ENCODE peak calls at places on chromosome 9, in ten cellular contexts. One of them, this sample, is unnamed.

GRCh38 chr9:111356567-111357244 is 26.7 kb upstream of the OR2K2 start:
- DNase-seq in lower leg skin: no peak
- DNase-seq in HepG2: no peak
- DNase-seq in cardiac muscle cell: peak; percentile 88
- DNase-seq in aorta: no peak
- DNase-seq in CD8-positive, alpha-beta memory T cell: no peak
- DNase-seq in GM12878: no peak
- DNase-seq in left lung: peak; percentile 11
- DNase-seq in pancreas: no peak
- DNase-seq in GM12865: peak; percentile 16
- DNase-seq in this sample: no peak

GRCh38 chr9:120343416-120343815 is 236.6 kb downstream of the CDK5RAP2 start:
- DNase-seq in lower leg skin: no peak
- DNase-seq in HepG2: no peak
- DNase-seq in cardiac muscle cell: no peak
- DNase-seq in aorta: no peak
- DNase-seq in CD8-positive, alpha-beta memory T cell: no peak
- DNase-seq in GM12878: no peak
- DNase-seq in left lung: no peak
- DNase-seq in pancreas: no peak
- DNase-seq in GM12865: no peak
- DNase-seq in this sample: no peak

GRCh38 chr9:79662553-79662956 is 90.8 kb downstream of the TLE4 start:
- DNase-seq in lower leg skin: no peak
- DNase-seq in HepG2: no peak
- DNase-seq in cardiac muscle cell: no peak
- DNase-seq in aorta: no peak
- DNase-seq in CD8-positive, alpha-beta memory T cell: no peak
- DNase-seq in GM12878: no peak
- DNase-seq in left lung: no peak
- DNase-seq in pancreas: no peak
- DNase-seq in GM12865: no peak
- DNase-seq in this sample: no peak

GRCh38 chr9:129078691-129079503 is 2.0 kb upstream of the DOLPP1 start:
- DNase-seq in lower leg skin: peak; percentile 79
- DNase-seq in HepG2: peak; percentile 41
- DNase-seq in cardiac muscle cell: no peak
- DNase-seq in aorta: no peak
- DNase-seq in CD8-positive, alpha-beta memory T cell: no peak
- DNase-seq in GM12878: no peak
- DNase-seq in left lung: no peak
- DNase-seq in pancreas: no peak
- DNase-seq in GM12865: no peak
- DNase-seq in this sample: no peak

GRCh38 chr9:114499528-114499927 is 5.7 kb downstream of the WHRN start:
- DNase-seq in lower leg skin: no peak
- DNase-seq in HepG2: no peak
- DNase-seq in cardiac muscle cell: no peak
- DNase-seq in aorta: no peak
- DNase-seq in CD8-positive, alpha-beta memory T cell: no peak
- DNase-seq in GM12878: no peak
- DNase-seq in left lung: peak; percentile 46
- DNase-seq in pancreas: no peak
- DNase-seq in GM12865: no peak
- DNase-seq in this sample: no peak

GRCh38 chr9:135126480-135127187 is 39.2 kb downstream of the OLFM1 start:
- DNase-seq in lower leg skin: peak; percentile 91
- DNase-seq in HepG2: no peak
- DNase-seq in cardiac muscle cell: no peak
- DNase-seq in aorta: no peak
- DNase-seq in CD8-positive, alpha-beta memory T cell: no peak
- DNase-seq in GM12878: no peak
- DNase-seq in left lung: peak; percentile 60
- DNase-seq in pancreas: no peak
- DNase-seq in GM12865: no peak
- DNase-seq in this sample: no peak

GRCh38 chr9:124899845-124900244 is 37.9 kb downstream of the ARPC5L start:
- DNase-seq in lower leg skin: no peak
- DNase-seq in HepG2: no peak
- DNase-seq in cardiac muscle cell: no peak
- DNase-seq in aorta: no peak
- DNase-seq in CD8-positive, alpha-beta memory T cell: no peak
- DNase-seq in GM12878: no peak
- DNase-seq in left lung: no peak
- DNase-seq in pancreas: no peak
- DNase-seq in GM12865: no peak
- DNase-seq in this sample: no peak

GRCh38 chr9:112505607-112506006 is 19.0 kb downstream of the KIAA1958 start:
- DNase-seq in lower leg skin: no peak
- DNase-seq in HepG2: peak; percentile 81
- DNase-seq in cardiac muscle cell: no peak
- DNase-seq in aorta: no peak
- DNase-seq in CD8-positive, alpha-beta memory T cell: no peak
- DNase-seq in GM12878: no peak
- DNase-seq in left lung: no peak
- DNase-seq in pancreas: no peak
- DNase-seq in GM12865: no peak
- DNase-seq in this sample: no peak

DNA sequence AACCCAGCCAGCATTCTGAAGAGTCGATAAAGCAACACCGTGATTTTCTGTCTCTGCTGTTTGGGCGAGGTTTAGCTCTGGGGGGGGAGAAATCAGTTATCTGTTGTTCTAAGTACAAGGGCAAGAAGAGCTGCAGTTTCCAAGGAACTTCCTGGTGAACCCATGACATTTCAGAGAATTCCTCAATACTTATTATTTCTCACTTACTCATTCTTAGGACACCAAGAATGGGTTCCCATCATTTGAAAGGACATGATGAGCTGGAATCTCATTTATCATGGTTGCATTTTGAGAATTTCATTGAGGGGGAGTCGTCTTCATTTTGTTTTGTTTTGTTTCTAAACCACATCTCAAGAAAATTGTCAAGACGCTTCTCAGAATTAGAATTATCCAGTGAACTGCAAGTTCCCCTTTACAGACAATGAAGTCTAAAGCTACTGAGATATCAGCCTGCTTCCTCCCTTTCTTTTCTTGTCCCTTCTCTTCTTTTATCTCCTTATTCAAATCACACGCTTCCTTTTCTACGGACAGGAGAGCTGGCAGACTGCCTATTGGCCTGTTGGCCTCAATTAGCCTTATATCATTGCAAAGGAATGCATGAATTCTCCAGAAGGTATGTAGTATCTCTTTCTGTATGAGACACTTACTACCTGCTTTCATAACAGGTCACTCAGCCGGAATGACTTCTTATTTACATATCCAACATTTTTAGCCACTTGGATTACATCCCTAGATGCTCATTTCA is 53.7 kb downstream of the ZNF462 start:
- DNase-seq in lower leg skin: no peak
- DNase-seq in HepG2: peak; percentile 23
- DNase-seq in cardiac muscle cell: peak; percentile 82
- DNase-seq in aorta: no peak
- DNase-seq in CD8-positive, alpha-beta memory T cell: no peak
- DNase-seq in GM12878: no peak
- DNase-seq in left lung: no peak
- DNase-seq in pancreas: peak; percentile 30
- DNase-seq in GM12865: no peak
- DNase-seq in this sample: no peak
- H3K4me3 ChIP-seq in lower leg skin: no peak overlapping the region
- H3K4me3 ChIP-seq in HepG2: no peak overlapping the region
- H3K4me3 ChIP-seq in cardiac muscle cell: no peak overlapping the region
- H3K4me3 ChIP-seq in aorta: no peak overlapping the region
- H3K4me3 ChIP-seq in CD8-positive, alpha-beta memory T cell: no peak overlapping the region
- H3K4me3 ChIP-seq in GM12878: no peak overlapping the region
- H3K4me3 ChIP-seq in left lung: no peak overlapping the region
- H3K4me3 ChIP-seq in pancreas: no peak overlapping the region
- H3K4me3 ChIP-seq in GM12865: no peak overlapping the region
- H3K4me3 ChIP-seq in this sample: no peak overlapping the region

DNA sequence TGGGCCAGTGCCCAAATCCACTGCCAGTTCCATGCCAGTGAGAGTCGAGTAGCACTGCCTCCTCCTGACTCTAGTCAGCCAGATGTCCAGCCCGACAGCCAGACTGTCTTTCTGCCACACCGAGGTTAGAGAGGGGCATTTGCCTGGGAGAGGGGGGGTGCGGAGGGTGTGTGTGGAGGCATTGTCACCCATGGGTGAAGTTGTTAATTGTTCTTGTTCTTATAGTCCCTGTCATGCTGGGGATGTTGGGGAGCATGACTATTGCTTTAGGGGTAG is 1.1 kb downstream of the RGP1 start:
- DNase-seq in lower leg skin: no peak
- DNase-seq in HepG2: no peak
- DNase-seq in cardiac muscle cell: no peak
- DNase-seq in aorta: no peak
- DNase-seq in CD8-positive, alpha-beta memory T cell: no peak
- DNase-seq in GM12878: no peak
- DNase-seq in left lung: no peak
- DNase-seq in pancreas: no peak
- DNase-seq in GM12865: no peak
- DNase-seq in this sample: no peak
- H3K4me3 ChIP-seq in lower leg skin: no peak overlapping the region
- H3K4me3 ChIP-seq in HepG2: peak overlapping the region; percentile 99
- H3K4me3 ChIP-seq in cardiac muscle cell: peak overlapping the region; percentile 75
- H3K4me3 ChIP-seq in aorta: no peak overlapping the region
- H3K4me3 ChIP-seq in CD8-positive, alpha-beta memory T cell: peak overlapping the region; percentile 88
- H3K4me3 ChIP-seq in GM12878: peak overlapping the region; percentile 99
- H3K4me3 ChIP-seq in left lung: peak overlapping the region; percentile 93
- H3K4me3 ChIP-seq in pancreas: peak overlapping the region; percentile 89
- H3K4me3 ChIP-seq in GM12865: peak overlapping the region; percentile 70
- H3K4me3 ChIP-seq in this sample: peak overlapping the region; percentile 91

GRCh38 chr9:36817160-36817834 is 216.8 kb downstream of the PAX5 start:
- DNase-seq in lower leg skin: peak; percentile 23
- DNase-seq in HepG2: no peak
- DNase-seq in cardiac muscle cell: no peak
- DNase-seq in aorta: peak; percentile 46
- DNase-seq in CD8-positive, alpha-beta memory T cell: no peak
- DNase-seq in GM12878: no peak
- DNase-seq in left lung: no peak
- DNase-seq in pancreas: no peak
- DNase-seq in GM12865: no peak
- DNase-seq in this sample: no peak

GRCh38 chr9:36815566-36816348 is 218.3 kb downstream of the PAX5 start:
- DNase-seq in lower leg skin: peak; percentile 52
- DNase-seq in HepG2: no peak
- DNase-seq in cardiac muscle cell: peak; percentile 5
- DNase-seq in aorta: no peak
- DNase-seq in CD8-positive, alpha-beta memory T cell: no peak
- DNase-seq in GM12878: no peak
- DNase-seq in left lung: no peak
- DNase-seq in pancreas: no peak
- DNase-seq in GM12865: no peak
- DNase-seq in this sample: no peak

GRCh38 chr9:36820392-36820861 is 213.6 kb downstream of the PAX5 start:
- DNase-seq in lower leg skin: peak; percentile 61
- DNase-seq in HepG2: no peak
- DNase-seq in cardiac muscle cell: peak; percentile 8
- DNase-seq in aorta: peak; percentile 41
- DNase-seq in CD8-positive, alpha-beta memory T cell: no peak
- DNase-seq in GM12878: no peak
- DNase-seq in left lung: no peak
- DNase-seq in pancreas: no peak
- DNase-seq in GM12865: no peak
- DNase-seq in this sample: no peak

GRCh38 chr9:36818965-36819870 is 214.8 kb downstream of the PAX5 start:
- DNase-seq in lower leg skin: peak; percentile 78
- DNase-seq in HepG2: no peak
- DNase-seq in cardiac muscle cell: peak; percentile 18
- DNase-seq in aorta: peak; percentile 57
- DNase-seq in CD8-positive, alpha-beta memory T cell: no peak
- DNase-seq in GM12878: no peak
- DNase-seq in left lung: no peak
- DNase-seq in pancreas: no peak
- DNase-seq in GM12865: no peak
- DNase-seq in this sample: no peak

GRCh38 chr9:36818242-36818938 is 215.7 kb downstream of the PAX5 start:
- DNase-seq in lower leg skin: peak; percentile 74
- DNase-seq in HepG2: no peak
- DNase-seq in cardiac muscle cell: peak; percentile 6
- DNase-seq in aorta: peak; percentile 74
- DNase-seq in CD8-positive, alpha-beta memory T cell: no peak
- DNase-seq in GM12878: no peak
- DNase-seq in left lung: no peak
- DNase-seq in pancreas: no peak
- DNase-seq in GM12865: no peak
- DNase-seq in this sample: no peak
- H3K4me3 ChIP-seq in lower leg skin: no peak overlapping the region
- H3K4me3 ChIP-seq in HepG2: no peak overlapping the region
- H3K4me3 ChIP-seq in cardiac muscle cell: no peak overlapping the region
- H3K4me3 ChIP-seq in aorta: no peak overlapping the region
- H3K4me3 ChIP-seq in CD8-positive, alpha-beta memory T cell: no peak overlapping the region
- H3K4me3 ChIP-seq in GM12878: no peak overlapping the region
- H3K4me3 ChIP-seq in left lung: no peak overlapping the region
- H3K4me3 ChIP-seq in pancreas: no peak overlapping the region
- H3K4me3 ChIP-seq in GM12865: no peak overlapping the region
- H3K4me3 ChIP-seq in this sample: no peak overlapping the region

GRCh38 chr9:70477907-70478480 is 63.5 kb upstream of the KLF9 start:
- DNase-seq in lower leg skin: no peak
- DNase-seq in HepG2: no peak
- DNase-seq in cardiac muscle cell: no peak
- DNase-seq in aorta: no peak
- DNase-seq in CD8-positive, alpha-beta memory T cell: no peak
- DNase-seq in GM12878: no peak
- DNase-seq in left lung: no peak
- DNase-seq in pancreas: no peak
- DNase-seq in GM12865: no peak
- DNase-seq in this sample: no peak

GRCh38 chr9:70478963-70479641 is 64.6 kb upstream of the KLF9 start:
- DNase-seq in lower leg skin: peak; percentile 87
- DNase-seq in HepG2: no peak
- DNase-seq in cardiac muscle cell: peak; percentile 82
- DNase-seq in aorta: no peak
- DNase-seq in CD8-positive, alpha-beta memory T cell: no peak
- DNase-seq in GM12878: no peak
- DNase-seq in left lung: no peak
- DNase-seq in pancreas: peak; percentile 73
- DNase-seq in GM12865: no peak
- DNase-seq in this sample: no peak

GRCh38 chr9:70481471-70481870 is 67.0 kb upstream of the KLF9 start:
- DNase-seq in lower leg skin: no peak
- DNase-seq in HepG2: no peak
- DNase-seq in cardiac muscle cell: no peak
- DNase-seq in aorta: no peak
- DNase-seq in CD8-positive, alpha-beta memory T cell: no peak
- DNase-seq in GM12878: no peak
- DNase-seq in left lung: no peak
- DNase-seq in pancreas: no peak
- DNase-seq in GM12865: no peak
- DNase-seq in this sample: no peak

GRCh38 chr9:70480405-70480980 is 66.0 kb upstream of the KLF9 start:
- DNase-seq in lower leg skin: peak; percentile 97
- DNase-seq in HepG2: no peak
- DNase-seq in cardiac muscle cell: peak; percentile 98
- DNase-seq in aorta: peak; percentile 92
- DNase-seq in CD8-positive, alpha-beta memory T cell: no peak
- DNase-seq in GM12878: no peak
- DNase-seq in left lung: peak; percentile 87
- DNase-seq in pancreas: peak; percentile 87
- DNase-seq in GM12865: no peak
- DNase-seq in this sample: no peak

DNA sequence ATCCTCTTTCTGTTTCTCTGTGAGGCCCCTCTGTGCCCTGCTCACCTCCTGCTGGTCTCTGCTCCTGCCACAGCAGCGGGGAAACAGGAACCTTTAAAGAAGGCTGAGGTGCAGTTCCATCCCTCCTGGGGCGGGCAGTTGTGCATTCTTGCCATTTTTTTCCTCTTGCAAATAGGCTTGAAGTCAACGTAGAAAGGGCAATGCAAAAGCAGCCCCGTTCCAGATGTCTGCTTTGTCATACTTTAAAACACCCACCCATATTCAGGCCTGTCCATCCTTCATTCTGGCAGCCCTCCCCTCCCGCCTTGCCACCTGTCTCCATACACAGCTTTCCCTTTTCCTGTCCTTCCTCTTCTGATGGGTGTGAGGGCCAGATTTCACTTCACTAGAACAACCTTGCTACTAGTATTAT is 65.4 kb upstream of the KLF9 start:
- DNase-seq in lower leg skin: peak; percentile 87
- DNase-seq in HepG2: no peak
- DNase-seq in cardiac muscle cell: peak; percentile 87
- DNase-seq in aorta: no peak
- DNase-seq in CD8-positive, alpha-beta memory T cell: no peak
- DNase-seq in GM12878: no peak
- DNase-seq in left lung: no peak
- DNase-seq in pancreas: no peak
- DNase-seq in GM12865: no peak
- DNase-seq in this sample: no peak
- H3K4me3 ChIP-seq in lower leg skin: no peak overlapping the region
- H3K4me3 ChIP-seq in HepG2: no peak overlapping the region
- H3K4me3 ChIP-seq in cardiac muscle cell: no peak overlapping the region
- H3K4me3 ChIP-seq in aorta: no peak overlapping the region
- H3K4me3 ChIP-seq in CD8-positive, alpha-beta memory T cell: no peak overlapping the region
- H3K4me3 ChIP-seq in GM12878: no peak overlapping the region
- H3K4me3 ChIP-seq in left lung: no peak overlapping the region
- H3K4me3 ChIP-seq in pancreas: peak overlapping the region; percentile 6
- H3K4me3 ChIP-seq in GM12865: no peak overlapping the region
- H3K4me3 ChIP-seq in this sample: no peak overlapping the region